ENCODE peak calls at places on chromosomes 2 and 18, in ten cellular contexts. T, B, P, Z, W, L, X, O, H and D are unnamed samples.

GRCh38 chr2:231387904-231388724 is 7.4 kb upstream of the B3GNT7 start:
- DNase-seq in T (peak), B (no peak), P (no peak), Z (no peak), W (no peak), L (no peak), X (no peak), O (no peak), H (no peak), D (no peak)

GRCh38 chr2:151243468-151243867 is 18.2 kb downstream of the RBM43 start:
- DNase-seq in T (no peak), B (no peak), P (no peak), Z (no peak), W (no peak), L (no peak), X (no peak), O (no peak), H (no peak), D (no peak)

GRCh38 chr2:62724886-62725711 is 19.6 kb downstream of the EHBP1 start:
- DNase-seq in T (no peak), B (no peak), P (no peak), Z (no peak), W (no peak), L (peak), X (no peak), O (peak), H (peak), D (no peak)

GRCh38 chr2:175575346-175576258 is 394.1 kb upstream of the ATP5MC3 start:
- DNase-seq in T (no peak), B (peak), P (no peak), Z (no peak), W (no peak), L (no peak), X (no peak), O (no peak), H (no peak), D (peak)

GRCh38 chr2:219159771-219160185 is 837 bp downstream of the NHEJ1 start:
- DNase-seq in T (no peak), B (no peak), P (no peak), Z (no peak), W (no peak), L (no peak), X (no peak), O (no peak), H (no peak), D (no peak)

GRCh38 chr18:57906852-57907251 is 103.7 kb upstream of the ATP8B1 start:
- DNase-seq in T (no peak), B (no peak), P (no peak), Z (no peak), W (no peak), L (no peak), X (no peak), O (peak), H (no peak), D (no peak)

GRCh38 chr2:96913398-96914202 is 43.7 kb upstream of the SEMA4C start:
- DNase-seq in T (no peak), B (no peak), P (no peak), Z (no peak), W (no peak), L (no peak), X (no peak), O (no peak), H (no peak), D (peak)

GRCh38 chr2:233063269-233063975 is 3.3 kb downstream of the INPP5D start:
- DNase-seq in T (no peak), B (peak), P (no peak), Z (peak), W (no peak), L (peak), X (peak), O (peak), H (peak), D (peak)

GRCh38 chr2:238489431-238489830 is 62.7 kb downstream of the ASB1 start:
- DNase-seq in T (no peak), B (no peak), P (no peak), Z (no peak), W (no peak), L (no peak), X (no peak), O (no peak), H (no peak), D (no peak)

GRCh38 chr18:76463358-76463757 is 31.7 kb downstream of the ZNF516 start:
- DNase-seq in T (no peak), B (no peak), P (no peak), Z (no peak), W (no peak), L (no peak), X (no peak), O (no peak), H (no peak), D (no peak)

GRCh38 chr2:84946204-84947009 is 24.6 kb upstream of the KCMF1 start:
- DNase-seq in T (no peak), B (peak), P (no peak), Z (peak), W (no peak), L (no peak), X (no peak), O (peak), H (peak), D (peak)

GRCh38 chr18:3605562-3606443 is 155.8 kb downstream of the TGIF1 start:
- DNase-seq in T (no peak), B (no peak), P (no peak), Z (no peak), W (no peak), L (no peak), X (no peak), O (no peak), H (no peak), D (no peak)

GRCh38 chr18:44841769-44842587 is 161.3 kb downstream of the SETBP1 start:
- DNase-seq in T (no peak), B (no peak), P (no peak), Z (no peak), W (no peak), L (no peak), X (no peak), O (no peak), H (no peak), D (no peak)

DNA sequence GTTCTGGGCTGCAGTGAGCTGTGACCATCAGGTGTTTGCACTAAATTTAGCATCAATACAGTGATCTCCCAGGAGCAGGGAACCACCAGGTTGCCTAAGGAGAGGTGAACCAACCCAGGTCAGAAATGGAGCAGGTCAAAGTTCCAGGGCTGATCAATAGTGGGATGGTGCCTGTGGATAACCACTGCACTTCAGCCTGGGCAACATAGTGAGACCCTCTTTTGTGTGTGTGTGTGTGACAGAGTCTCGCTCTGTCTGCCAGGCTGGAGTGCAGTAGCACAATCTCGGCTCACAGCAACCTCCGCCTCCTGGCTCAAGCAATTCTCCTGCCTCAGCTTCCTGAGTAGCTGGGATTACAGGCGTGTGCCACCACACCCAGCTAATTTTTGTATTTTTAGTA is 163.7 kb upstream of the SERTAD2 start:
- DNase-seq in T (no peak), B (no peak), P (no peak), Z (no peak), W (no peak), L (no peak), X (no peak), O (no peak), H (no peak), D (no peak)
- TF ChIP-seq CTCF in T (no peak), B (no peak), P (no peak), Z (no peak), W (no peak), L (no peak), X (no peak), O (no peak), H (no peak), D (no peak)

DNA sequence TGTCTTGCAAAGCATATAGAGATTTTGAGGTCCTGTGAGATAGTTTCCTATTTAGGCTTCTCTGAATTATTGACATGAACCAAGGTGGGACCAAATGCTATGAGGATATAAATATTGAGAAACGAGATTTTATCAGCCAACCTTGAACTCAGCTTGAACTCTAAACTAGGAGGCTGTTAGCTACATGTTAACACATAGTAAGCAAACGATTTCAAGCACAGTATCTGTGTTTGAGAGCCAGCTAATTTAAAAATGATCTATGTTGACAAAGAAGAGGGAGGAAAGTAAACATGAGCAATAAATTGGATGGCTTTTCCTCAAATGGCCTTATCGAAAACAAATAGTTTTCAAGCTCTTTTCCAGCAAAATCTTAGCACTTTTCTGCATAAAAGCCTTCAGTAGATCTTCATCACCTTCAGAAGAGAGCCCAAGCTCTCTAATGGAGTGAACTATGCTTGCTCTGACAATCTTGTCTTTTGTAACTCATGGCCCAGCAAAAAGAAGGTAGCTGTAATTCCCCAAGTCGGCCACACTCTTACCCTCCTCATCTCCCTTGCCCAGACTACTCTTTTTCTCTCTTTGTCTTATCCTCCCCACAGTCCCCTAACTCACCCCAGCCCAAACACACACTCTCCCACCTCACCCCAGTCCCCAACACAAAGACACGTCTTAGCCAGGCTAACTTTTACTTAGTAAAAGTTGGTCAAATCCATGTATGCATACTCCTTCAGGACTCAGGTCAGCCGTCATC is 14.7 kb downstream of the CD28 start:
- DNase-seq in T (no peak), B (no peak), P (no peak), Z (no peak), W (no peak), L (no peak), X (no peak), O (no peak), H (no peak), D (no peak)
- TF ChIP-seq CTCF in T (no peak), B (no peak), P (no peak), Z (no peak), W (no peak), L (peak), X (no peak), O (no peak), H (no peak), D (no peak)

DNA sequence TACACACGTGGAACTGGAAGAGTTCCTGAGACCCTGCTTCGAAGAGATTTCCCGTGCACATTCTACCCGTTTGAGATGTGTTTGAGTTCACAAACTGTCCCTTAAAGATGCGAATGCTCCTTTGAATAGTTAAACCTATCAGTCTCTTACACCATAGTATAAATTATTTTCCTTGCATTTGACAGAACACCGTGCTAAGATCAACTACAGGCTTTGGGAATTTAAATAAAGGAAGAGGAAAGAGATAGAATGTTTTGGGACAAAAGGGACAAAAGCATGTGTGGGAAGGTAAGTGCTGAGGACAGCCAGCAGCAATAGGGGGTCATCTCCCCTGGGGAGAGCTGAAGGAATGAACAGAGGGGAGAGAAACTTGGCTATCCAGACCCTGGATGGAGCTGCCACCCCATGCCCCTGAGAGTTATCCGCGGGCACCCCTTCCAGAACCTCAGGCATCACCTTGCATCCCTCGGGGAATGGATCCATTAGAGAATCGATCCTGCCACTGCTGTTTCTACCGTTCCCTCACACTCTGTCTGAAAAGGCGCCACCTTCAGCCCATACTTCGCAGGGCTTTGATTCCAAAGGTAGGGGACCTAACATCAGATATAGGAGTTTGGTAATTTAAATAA is 890 bp upstream of the ADCY3 start:
- DNase-seq in T (no peak), B (no peak), P (no peak), Z (peak), W (no peak), L (no peak), X (no peak), O (peak), H (no peak), D (peak)
- TF ChIP-seq CTCF in T (no peak), B (peak), P (no peak), Z (no peak), W (no peak), L (peak), X (no peak), O (peak), H (no peak), D (peak)

DNA sequence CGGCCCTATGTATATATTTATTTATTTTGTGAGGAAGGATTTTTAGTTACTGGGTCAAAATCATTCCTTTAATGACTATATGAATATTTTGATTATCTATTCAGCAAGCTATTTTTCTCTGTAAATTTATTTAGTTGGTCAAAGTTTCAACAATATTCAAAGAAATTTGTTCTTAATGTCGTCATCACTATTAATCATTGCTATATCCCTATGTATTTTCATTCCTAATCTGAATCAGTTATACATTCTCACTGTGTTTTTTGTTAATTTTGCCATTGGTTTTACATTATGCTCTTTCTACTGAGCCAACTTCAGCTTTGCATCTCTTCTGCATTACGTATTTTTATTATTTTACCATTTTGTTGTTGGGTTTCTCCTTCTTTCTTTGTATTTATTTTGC is 105.7 kb downstream of the CCDC178 start:
- DNase-seq in T (no peak), B (no peak), P (no peak), Z (no peak), W (no peak), L (no peak), X (no peak), O (no peak), H (no peak), D (no peak)
- TF ChIP-seq CTCF in T (no peak), B (no peak), P (no peak), Z (no peak), W (no peak), L (no peak), X (no peak), O (no peak), H (no peak), D (no peak)

GRCh38 chr2:42809876-42810125 is 17.4 kb upstream of the HAAO start:
- DNase-seq in T (peak), B (no peak), P (peak), Z (peak), W (peak), L (peak), X (peak), O (peak), H (peak), D (no peak)
- TF ChIP-seq CTCF in T (peak), B (peak), P (no peak), Z (no peak), W (peak), L (no peak), X (peak), O (peak), H (peak), D (peak)

GRCh38 chr2:71800106-71800809 is 346.9 kb downstream of the DYSF start:
- DNase-seq in T (no peak), B (no peak), P (no peak), Z (peak), W (no peak), L (no peak), X (no peak), O (no peak), H (no peak), D (no peak)

GRCh38 chr2:71803398-71803797 is 344.3 kb downstream of the CYP26B1 start:
- DNase-seq in T (no peak), B (no peak), P (no peak), Z (no peak), W (no peak), L (no peak), X (no peak), O (no peak), H (no peak), D (no peak)

GRCh38 chr2:71804251-71804650 is 343.4 kb downstream of the CYP26B1 start:
- DNase-seq in T (no peak), B (no peak), P (no peak), Z (peak), W (no peak), L (no peak), X (no peak), O (no peak), H (no peak), D (no peak)

GRCh38 chr2:71802556-71802955 is 345.1 kb downstream of the CYP26B1 start:
- DNase-seq in T (no peak), B (no peak), P (no peak), Z (peak), W (no peak), L (no peak), X (no peak), O (no peak), H (no peak), D (no peak)

DNA sequence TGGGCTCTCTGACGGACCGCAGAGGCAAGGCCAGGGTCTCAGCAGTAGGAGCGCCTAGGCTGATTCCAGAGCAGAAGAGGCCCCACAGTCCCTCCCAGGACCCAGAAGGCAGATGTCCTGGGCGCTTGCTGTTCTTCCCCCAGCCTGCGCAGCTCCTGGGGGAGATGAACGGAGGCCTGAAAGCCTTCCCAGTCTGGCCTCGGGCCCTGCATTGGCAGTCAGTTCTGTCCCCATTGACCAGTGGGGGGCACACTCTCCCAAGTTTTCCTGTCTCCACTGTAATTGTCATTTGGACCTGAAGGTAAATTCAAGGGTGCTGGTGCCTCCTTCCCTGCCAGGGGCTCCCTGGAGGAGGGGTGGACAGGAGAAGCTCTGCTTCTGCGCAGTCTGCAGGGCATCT is 345.7 kb downstream of the CYP26B1 start:
- DNase-seq in T (no peak), B (no peak), P (no peak), Z (peak), W (no peak), L (peak), X (no peak), O (peak), H (no peak), D (no peak)
- TF ChIP-seq CTCF in T (no peak), B (peak), P (no peak), Z (peak), W (no peak), L (peak), X (peak), O (peak), H (no peak), D (no peak)

GRCh38 chr2:144449028-144449406 is 70.9 kb downstream of the ZEB2 start:
- DNase-seq in T (no peak), B (no peak), P (no peak), Z (peak), W (no peak), L (peak), X (no peak), O (no peak), H (no peak), D (peak)
- TF ChIP-seq CTCF in T (no peak), B (peak), P (no peak), Z (peak), W (no peak), L (peak), X (no peak), O (peak), H (no peak), D (peak)

GRCh38 chr2:5782103-5782502 is 89.9 kb downstream of the SOX11 start:
- DNase-seq in T (no peak), B (no peak), P (no peak), Z (no peak), W (no peak), L (no peak), X (no peak), O (no peak), H (no peak), D (no peak)
- TF ChIP-seq CTCF in T (no peak), B (no peak), P (no peak), Z (no peak), W (no peak), L (no peak), X (no peak), O (no peak), H (no peak), D (no peak)